ENCODE peak calls at places on chromosomes 5 and 9, in nine cellular contexts. B is progenitor cell of endocrine pancreas, P is osteocyte, N is BJ, Y is HFFc6, Z is GM13977, I is gastrocnemius medialis, L is heart right ventricle, D is HFF-Myc. E is an unnamed sample.

GRCh38 chr5:38994329-38994927 is 79.8 kb downstream of the RICTOR start:
- DNase-seq in B (no peak), P (no peak), N (no peak), Y (peak; percentile 71), Z (peak; percentile 24), I (no peak), L (no peak), D (no peak), E (peak; percentile 76)

GRCh38 chr9:86344818-86345217 is 9.4 kb downstream of the TUT7 start:
- DNase-seq in B (no peak), P (no peak), N (no peak), Y (no peak), Z (no peak), I (no peak), L (no peak), D (no peak), E (no peak)

GRCh38 chr5:167565555-167565954 is 725.9 kb upstream of the WWC1 start:
- DNase-seq in B (no peak), P (no peak), N (no peak), Y (peak; percentile 25), Z (peak; percentile 12), I (no peak), L (no peak), D (no peak), E (peak; percentile 64)

GRCh38 chr9:14627513-14627912 is 65.7 kb downstream of the ZDHHC21 start:
- DNase-seq in B (no peak), P (no peak), N (no peak), Y (no peak), Z (no peak), I (no peak), L (no peak), D (no peak), E (no peak)

GRCh38 chr5:38453506-38453905 is 102.9 kb downstream of the LIFR start:
- DNase-seq in B (no peak), P (peak; percentile 40), N (no peak), Y (no peak), Z (peak; percentile 75), I (no peak), L (no peak), D (no peak), E (no peak)

GRCh38 chr5:32981061-32981460 is 269.9 kb downstream of the NPR3 start:
- DNase-seq in B (no peak), P (no peak), N (no peak), Y (no peak), Z (no peak), I (no peak), L (no peak), D (no peak), E (no peak)

GRCh38 chr5:1997640-1998347 is 115.1 kb upstream of the IRX4 start:
- DNase-seq in B (no peak), P (peak; percentile 36), N (no peak), Y (no peak), Z (no peak), I (no peak), L (no peak), D (no peak), E (no peak)

GRCh38 chr5:53167836-53168235 is 58.3 kb upstream of the MOCS2 start:
- DNase-seq in B (no peak), P (no peak), N (peak; percentile 4), Y (no peak), Z (no peak), I (peak; percentile 67), L (peak; percentile 15), D (no peak), E (peak; percentile 33)

GRCh38 chr9:97527626-97528528 is 26.4 kb downstream of the TMOD1 start:
- DNase-seq in B (no peak), P (no peak), N (no peak), Y (no peak), Z (no peak), I (peak; percentile 72), L (no peak), D (no peak), E (no peak)

GRCh38 chr9:38003230-38003629 is 65.8 kb downstream of the SHB start:
- DNase-seq in B (no peak), P (no peak), N (no peak), Y (no peak), Z (no peak), I (no peak), L (no peak), D (no peak), E (no peak)

GRCh38 chr5:176560364-176560763 is 11.2 kb downstream of the CDHR2 start:
- DNase-seq in B (no peak), P (no peak), N (no peak), Y (no peak), Z (no peak), I (no peak), L (no peak), D (no peak), E (no peak)

GRCh38 chr9:129458155-129458661 is 162.7 kb downstream of the C9orf50 start:
- DNase-seq in B (no peak), P (no peak), N (no peak), Y (peak; percentile 25), Z (peak; percentile 74), I (no peak), L (peak; percentile 61), D (no peak), E (no peak)

GRCh38 chr9:129458663-129459549 is 162.0 kb downstream of the C9orf50 start:
- DNase-seq in B (no peak), P (no peak), N (no peak), Y (no peak), Z (peak; percentile 56), I (no peak), L (peak; percentile 71), D (no peak), E (no peak)

GRCh38 chr9:129459550-129460322 is 161.2 kb downstream of the C9orf50 start:
- DNase-seq in B (no peak), P (no peak), N (no peak), Y (no peak), Z (peak; percentile 68), I (no peak), L (no peak), D (no peak), E (no peak)

GRCh38 chr9:129462360-129462759 is 158.5 kb downstream of the C9orf50 start:
- DNase-seq in B (no peak), P (no peak), N (no peak), Y (no peak), Z (no peak), I (no peak), L (no peak), D (no peak), E (no peak)

GRCh38 chr9:129460323-129461261 is 160.3 kb downstream of the C9orf50 start:
- DNase-seq in B (peak; percentile 86), P (peak; percentile 98), N (peak; percentile 90), Y (peak; percentile 98), Z (peak; percentile 98), I (peak; percentile 92), L (peak; percentile 95), D (peak; percentile 95), E (peak; percentile 97)
- TF ChIP-seq CTCF in B (no peak), P (peak; percentile 22), N (peak; percentile 14), Y (peak; percentile 21), Z (peak; percentile 30), I (no peak), L (no peak), D (no peak), E (no peak)

DNA sequence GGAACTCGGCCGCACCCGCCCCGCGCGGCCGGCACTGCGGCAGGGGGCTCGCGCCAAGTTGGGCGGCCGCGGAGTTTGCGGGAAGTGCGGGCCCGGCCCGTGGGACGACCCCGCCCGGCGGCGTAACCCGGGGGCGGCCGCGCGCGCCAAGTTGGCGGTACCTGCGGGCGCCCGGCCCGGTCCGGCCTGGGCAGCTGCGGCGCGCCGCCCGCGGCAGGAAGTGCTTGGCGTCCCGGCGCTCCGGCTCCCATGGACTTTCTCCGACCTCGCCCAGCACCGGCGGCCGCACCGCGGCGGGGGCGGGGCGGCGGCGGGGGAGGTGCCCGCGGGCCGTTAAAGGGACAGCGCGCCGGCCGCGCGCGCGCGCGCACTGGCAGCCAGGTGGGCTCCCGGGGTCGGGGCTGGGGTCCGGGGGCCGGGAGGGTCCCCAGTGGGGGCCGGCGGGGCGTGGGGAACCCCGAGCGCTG is at the start of gene NACC2:
- DNase-seq in B (no peak), P (no peak), N (no peak), Y (peak; percentile 30), Z (peak; percentile 78), I (peak; percentile 68), L (peak; percentile 82), D (no peak), E (peak; percentile 70)
- TF ChIP-seq CTCF in B (no peak), P (no peak), N (no peak), Y (no peak), Z (no peak), I (no peak), L (no peak), D (no peak), E (no peak)

GRCh38 chr9:1429328-1429727 is 379.2 kb downstream of the DMRT2 start:
- DNase-seq in B (no peak), P (no peak), N (no peak), Y (no peak), Z (peak; percentile 16), I (peak; percentile 3), L (peak; percentile 10), D (no peak), E (peak; percentile 40)
- TF ChIP-seq CTCF in B (peak; percentile 63), P (no peak), N (peak; percentile 20), Y (no peak), Z (peak; percentile 42), I (peak; percentile 21), L (peak; percentile 41), D (peak; percentile 57), E (peak; percentile 54)

GRCh38 chr5:171309526-171310333 is 682 bp downstream of the TLX3 start:
- DNase-seq in B (no peak), P (no peak), N (no peak), Y (no peak), Z (peak; percentile 49), I (no peak), L (no peak), D (no peak), E (no peak)
- TF ChIP-seq CTCF in B (peak; percentile 49), P (peak; percentile 44), N (peak; percentile 36), Y (peak; percentile 47), Z (peak; percentile 34), I (peak; percentile 34), L (peak; percentile 38), D (peak; percentile 24), E (no peak)

GRCh38 chr5:141889282-141889871 is 11.2 kb upstream of the PCDH1 start:
- DNase-seq in B (no peak), P (no peak), N (no peak), Y (no peak), Z (peak; percentile 37), I (no peak), L (no peak), D (no peak), E (peak; percentile 45)
- TF ChIP-seq CTCF in B (no peak), P (peak; percentile 48), N (peak; percentile 61), Y (peak; percentile 69), Z (peak; percentile 40), I (no peak), L (peak; percentile 44), D (peak; percentile 36), E (peak; percentile 60)